ENCODE peak calls at places on chromosomes 7 and 10, in four cellular contexts. One of them, this sample, is unnamed. For H3K36me3, the result is how much of the 10 kb centered on the place peaks cover.

GRCh38 chr7:41830271-41830670 is 127.4 kb upstream of the INHBA start:
- DNase-seq in ovary: no peak
- DNase-seq in sigmoid colon: no peak
- DNase-seq in aorta: no peak
- DNase-seq in this sample: no peak

GRCh38 chr10:110408203-110408871 is 89.4 kb upstream of the DUSP5 start:
- DNase-seq in ovary: no peak
- DNase-seq in sigmoid colon: no peak
- DNase-seq in aorta: no peak
- DNase-seq in this sample: no peak

GRCh38 chr10:6269953-6270867 is 67.5 kb downstream of the PFKFB3 start:
- DNase-seq in ovary: no peak
- DNase-seq in sigmoid colon: no peak
- DNase-seq in aorta: no peak
- DNase-seq in this sample: no peak

GRCh38 chr7:127477285-127478039 is 85.0 kb upstream of the ZNF800 start:
- DNase-seq in sigmoid colon: no peak
- DNase-seq in ovary: no peak
- DNase-seq in aorta: no peak
- DNase-seq in this sample: no peak

GRCh38 chr7:91947948-91948347 is 7.3 kb downstream of the AKAP9 start:
- DNase-seq in sigmoid colon: no peak
- DNase-seq in ovary: no peak
- DNase-seq in aorta: no peak
- DNase-seq in this sample: no peak

GRCh38 chr10:63210611-63211196 is 77.6 kb downstream of the NRBF2 start:
- DNase-seq in ovary: no peak
- DNase-seq in aorta: no peak
- DNase-seq in sigmoid colon: no peak
- DNase-seq in this sample: no peak

GRCh38 chr10:110357252-110357780 is 52.6 kb upstream of the SMNDC1 start:
- DNase-seq in ovary: peak
- DNase-seq in aorta: no peak
- DNase-seq in sigmoid colon: no peak
- DNase-seq in this sample: peak

GRCh38 chr7:145978769-145979168 is 137.8 kb upstream of the CNTNAP2 start:
- DNase-seq in sigmoid colon: no peak
- DNase-seq in ovary: no peak
- DNase-seq in aorta: no peak
- DNase-seq in this sample: no peak

GRCh38 chr10:92239600-92240288 is 51.1 kb downstream of the CPEB3 start:
- DNase-seq in sigmoid colon: peak
- DNase-seq in ovary: peak
- DNase-seq in aorta: peak
- DNase-seq in this sample: peak

GRCh38 chr7:142188159-142188558 is 69.7 kb downstream of the PRSS58 start:
- DNase-seq in ovary: no peak
- DNase-seq in sigmoid colon: no peak
- DNase-seq in aorta: no peak
- DNase-seq in this sample: no peak

GRCh38 chr7:143040209-143040710 is 11.9 kb upstream of the OR6V1 start:
- DNase-seq in sigmoid colon: no peak
- DNase-seq in ovary: no peak
- DNase-seq in aorta: no peak
- DNase-seq in this sample: no peak

GRCh38 chr10:88865281-88865876 is 13.7 kb upstream of the ANKRD22 start:
- DNase-seq in ovary: no peak
- DNase-seq in aorta: no peak
- DNase-seq in sigmoid colon: no peak
- DNase-seq in this sample: no peak

GRCh38 chr10:36675458-36675880 is 449.9 kb upstream of the ANKRD30A start:
- DNase-seq in ovary: no peak
- DNase-seq in aorta: peak
- DNase-seq in sigmoid colon: no peak
- DNase-seq in this sample: no peak

GRCh38 chr10:5876181-5876768 is 13.4 kb downstream of the ANKRD16 start:
- DNase-seq in aorta: no peak
- DNase-seq in ovary: no peak
- DNase-seq in sigmoid colon: no peak
- DNase-seq in this sample: no peak

GRCh38 chr7:80361948-80362347 is 149.9 kb downstream of the GNAT3 start:
- DNase-seq in aorta: no peak
- DNase-seq in ovary: no peak
- DNase-seq in sigmoid colon: no peak
- DNase-seq in this sample: no peak

GRCh38 chr7:105218939-105219770 is 169.6 kb downstream of the SRPK2 start:
- DNase-seq in aorta: no peak
- DNase-seq in ovary: no peak
- DNase-seq in sigmoid colon: no peak
- DNase-seq in this sample: no peak

GRCh38 chr7:92546856-92547497 is 18.4 kb downstream of the RBM48 start:
- DNase-seq in ovary: no peak
- DNase-seq in sigmoid colon: no peak
- DNase-seq in aorta: no peak
- DNase-seq in this sample: no peak

GRCh38 chr10:10657139-10657760 is 360.4 kb upstream of the CELF2 start:
- DNase-seq in aorta: no peak
- DNase-seq in sigmoid colon: no peak
- DNase-seq in ovary: no peak
- DNase-seq in this sample: no peak

GRCh38 chr7:132760241-132760616 is 184.0 kb upstream of the PLXNA4 start:
- DNase-seq in aorta: no peak
- DNase-seq in ovary: no peak
- DNase-seq in sigmoid colon: no peak
- DNase-seq in this sample: no peak

GRCh38 chr7:25167262-25167843 is 42.3 kb upstream of the CYCS start:
- DNase-seq in ovary: no peak
- DNase-seq in aorta: no peak
- DNase-seq in sigmoid colon: no peak
- DNase-seq in this sample: no peak

GRCh38 chr10:35409094-35409582 is 72.8 kb downstream of the CCNY start:
- DNase-seq in sigmoid colon: peak
- DNase-seq in ovary: no peak
- DNase-seq in aorta: no peak
- DNase-seq in this sample: no peak

GRCh38 chr10:62805139-62806092 is 896 bp downstream of the ADO start:
- DNase-seq in aorta: peak
- DNase-seq in sigmoid colon: peak
- DNase-seq in ovary: peak
- DNase-seq in this sample: peak

GRCh38 chr7:157603005-157603404 is 266.2 kb downstream of the DNAJB6 start:
- DNase-seq in ovary: no peak
- DNase-seq in aorta: peak
- DNase-seq in sigmoid colon: peak
- DNase-seq in this sample: no peak

GRCh38 chr10:23695825-23696420 is 257.0 kb downstream of the OTUD1 start:
- DNase-seq in aorta: no peak
- DNase-seq in ovary: no peak
- DNase-seq in sigmoid colon: no peak
- DNase-seq in this sample: no peak

GRCh38 chr10:12777840-12778585 is 223.5 kb downstream of the CCDC3 start:
- DNase-seq in ovary: no peak
- DNase-seq in aorta: no peak
- DNase-seq in sigmoid colon: peak
- DNase-seq in this sample: no peak

GRCh38 chr10:78752708-78753107 is 316.1 kb upstream of the ZMIZ1 start:
- DNase-seq in aorta: no peak
- DNase-seq in ovary: no peak
- DNase-seq in sigmoid colon: no peak
- DNase-seq in this sample: no peak

DNA sequence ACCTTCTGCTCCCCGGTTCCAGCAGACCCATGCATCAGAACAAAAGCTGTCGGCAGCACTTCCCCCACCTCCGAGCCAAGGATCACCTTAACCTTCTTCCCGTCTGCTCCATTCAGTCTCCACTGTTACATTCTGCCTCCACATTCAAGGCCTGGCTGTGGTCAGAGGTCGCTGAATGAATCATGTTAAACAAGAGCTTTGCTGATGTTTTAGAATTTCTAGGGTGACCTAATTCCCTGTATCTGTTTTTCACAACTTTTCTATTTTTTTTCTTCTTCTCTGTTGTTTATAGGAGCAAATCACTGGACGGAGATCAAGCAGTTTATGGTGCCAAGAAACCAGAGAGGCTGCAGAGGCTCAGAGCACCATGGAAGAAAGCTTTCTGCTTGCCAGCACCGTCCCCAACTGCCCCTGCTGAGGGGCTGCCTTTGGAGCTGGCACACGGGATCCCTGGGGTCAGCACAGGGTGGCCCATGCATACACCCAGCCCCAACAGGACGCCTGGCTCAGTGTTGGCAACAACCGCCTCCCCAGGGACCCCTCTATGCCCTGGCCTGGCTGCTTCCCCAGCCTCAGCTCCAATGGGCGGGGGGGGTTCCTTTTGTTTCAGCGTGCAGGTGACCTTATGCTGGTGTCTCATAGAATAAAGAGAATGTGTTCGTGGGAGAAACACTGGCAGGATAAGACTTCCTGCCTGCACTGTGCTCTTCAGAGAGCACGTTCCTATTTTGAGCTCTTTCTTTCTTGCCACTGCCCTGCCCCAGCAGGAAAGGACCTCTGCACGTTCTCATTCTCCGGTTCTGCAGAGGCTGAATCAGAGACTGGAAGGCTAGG is 182.7 kb upstream of the LYZL2 start:
- DNase-seq in sigmoid colon: peak
- DNase-seq in aorta: no peak
- DNase-seq in ovary: peak
- DNase-seq in this sample: no peak
- H3K27ac ChIP-seq in sigmoid colon: peak
- H3K27ac ChIP-seq in aorta: peak
- H3K27ac ChIP-seq in ovary: peak
- H3K27ac ChIP-seq in this sample: no peak

GRCh38 chr10:17234541-17234940 is 6.5 kb downstream of the VIM start:
- DNase-seq in ovary: no peak
- DNase-seq in sigmoid colon: no peak
- DNase-seq in aorta: no peak
- DNase-seq in this sample: no peak
- H3K36me3 ChIP-seq in ovary: under half
- H3K36me3 ChIP-seq in sigmoid colon: under half
- H3K36me3 ChIP-seq in aorta: under half
- H3K36me3 ChIP-seq in this sample: under half

DNA sequence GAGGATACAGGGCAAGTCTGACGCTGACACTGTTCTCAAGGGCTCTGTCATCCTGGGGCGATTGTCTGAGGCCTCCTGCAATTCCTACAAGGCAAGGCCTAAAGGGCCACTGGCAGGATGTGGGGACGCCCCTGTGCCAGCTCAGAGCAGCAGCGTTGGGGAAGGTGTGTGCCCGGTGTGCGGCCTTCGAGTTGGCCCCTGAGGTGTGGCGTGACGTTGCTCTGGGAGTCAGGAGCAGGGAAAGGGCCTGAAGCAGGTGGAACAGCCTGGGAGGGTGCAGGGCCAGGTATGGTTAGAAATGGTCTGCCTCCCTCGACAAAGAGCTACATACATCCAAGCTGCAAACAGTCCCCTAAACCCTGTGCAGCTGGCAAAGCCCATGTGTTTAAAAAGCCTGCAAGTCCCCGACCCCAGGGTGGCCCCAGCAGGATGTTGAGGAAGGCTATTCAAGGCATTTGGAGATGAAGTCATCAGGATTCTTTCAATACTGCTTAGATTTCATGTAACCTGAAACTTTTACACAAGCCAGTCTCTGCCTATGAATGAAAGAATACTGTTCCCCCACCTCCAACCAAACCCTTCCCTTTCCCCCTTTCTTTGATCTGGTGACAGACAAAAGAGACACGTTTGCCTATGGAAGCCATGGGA is 142.5 kb upstream of the TNS3 start:
- DNase-seq in sigmoid colon: no peak
- DNase-seq in aorta: no peak
- DNase-seq in ovary: no peak
- DNase-seq in this sample: no peak
- H3K27ac ChIP-seq in sigmoid colon: no peak
- H3K27ac ChIP-seq in aorta: no peak
- H3K27ac ChIP-seq in ovary: no peak
- H3K27ac ChIP-seq in this sample: no peak

GRCh38 chr10:26516540-26517101 is 78.5 kb downstream of the APBB1IP start:
- DNase-seq in ovary: no peak
- DNase-seq in aorta: no peak
- DNase-seq in sigmoid colon: no peak
- DNase-seq in this sample: no peak
- H3K36me3 ChIP-seq in ovary: under half
- H3K36me3 ChIP-seq in aorta: under half
- H3K36me3 ChIP-seq in sigmoid colon: under half
- H3K36me3 ChIP-seq in this sample: half or more

GRCh38 chr7:24073651-24074420 is 210.2 kb upstream of the NPY start:
- DNase-seq in sigmoid colon: no peak
- DNase-seq in ovary: no peak
- DNase-seq in aorta: no peak
- DNase-seq in this sample: no peak
- H3K27ac ChIP-seq in sigmoid colon: no peak
- H3K27ac ChIP-seq in ovary: no peak
- H3K27ac ChIP-seq in aorta: no peak
- H3K27ac ChIP-seq in this sample: no peak

This sample was measured in Karpas-422.